ENCODE peak calls at places on chromosome 6, in five cellular contexts. H, K, U, F and V are unnamed samples.

GRCh38 chr6:71602385-71602949 is 283.9 kb upstream of the RIMS1 start:
- DNase-seq in H (no peak), U (no peak), K (no peak), F (no peak), V (no peak)

GRCh38 chr6:168495133-168495532 is 54.1 kb downstream of the SMOC2 start:
- DNase-seq in K (no peak), U (no peak), F (no peak), H (no peak), V (no peak)

GRCh38 chr6:162385980-162386379 is 341.6 kb downstream of the PRKN start:
- DNase-seq in F (no peak), K (no peak), H (no peak), U (no peak), V (no peak)

GRCh38 chr6:36838896-36839818 is at the start of gene CPNE5:
- DNase-seq in K (peak; percentile 68), F (no peak), U (no peak), H (no peak), V (no peak)

GRCh38 chr6:148682990-148683389 is 63.8 kb upstream of the UST start:
- DNase-seq in F (no peak), U (peak; percentile 91), K (no peak), H (no peak), V (no peak)

GRCh38 chr6:5941188-5941587 is 65.5 kb downstream of the NRN1 start:
- DNase-seq in F (no peak), K (no peak), U (no peak), H (no peak), V (no peak)

GRCh38 chr6:137258170-137258569 is 39.0 kb upstream of the IFNGR1 start:
- DNase-seq in F (no peak), H (no peak), U (peak; percentile 63), K (no peak), V (no peak)

GRCh38 chr6:44642870-44643522 is 255.5 kb downstream of the CDC5L start:
- DNase-seq in K (no peak), U (no peak), H (no peak), F (no peak), V (no peak)

GRCh38 chr6:130362128-130362527 is 3.7 kb upstream of the TMEM200A start:
- DNase-seq in K (peak; percentile 68), H (no peak), U (no peak), F (no peak), V (no peak)

GRCh38 chr6:43622541-43622940 is 6.5 kb downstream of the GTPBP2 start:
- DNase-seq in H (no peak), F (no peak), U (no peak), K (no peak), V (no peak)

GRCh38 chr6:111355156-111355555 is 127.9 kb downstream of the REV3L start:
- DNase-seq in U (no peak), K (no peak), F (no peak), H (no peak), V (no peak)

GRCh38 chr6:152146385-152146784 is 338.9 kb downstream of the ESR1 start:
- DNase-seq in H (no peak), K (no peak), F (no peak), U (no peak), V (no peak)

GRCh38 chr6:36247691-36248090 is 22.2 kb upstream of the PNPLA1 start:
- DNase-seq in H (no peak), U (no peak), K (no peak), F (no peak), V (no peak)

GRCh38 chr6:128246472-128246871 is 273.9 kb downstream of the PTPRK start:
- DNase-seq in F (no peak), H (no peak), U (no peak), K (no peak), V (no peak)

GRCh38 chr6:74603676-74604075 is 602.2 kb downstream of the COL12A1 start:
- DNase-seq in U (no peak), H (no peak), K (no peak), F (no peak), V (no peak)

GRCh38 chr6:82057846-82058554 is 189.5 kb downstream of the IBTK start:
- DNase-seq in F (no peak), K (no peak), H (no peak), U (no peak), V (no peak)

GRCh38 chr6:43910149-43910637 is 140.2 kb downstream of the VEGFA start:
- DNase-seq in H (no peak), F (no peak), U (no peak), K (no peak), V (no peak)

GRCh38 chr6:1892716-1893115 is 283.0 kb downstream of the FOXC1 start:
- DNase-seq in K (no peak), F (no peak), U (no peak), H (no peak), V (no peak)

GRCh38 chr6:1895721-1896120 is 286.0 kb downstream of the FOXC1 start:
- DNase-seq in H (no peak), K (no peak), F (no peak), U (no peak), V (no peak)

GRCh38 chr6:1893470-1894130 is 283.9 kb downstream of the FOXC1 start:
- DNase-seq in U (no peak), K (peak; percentile 69), H (no peak), F (no peak), V (no peak)

GRCh38 chr6:1896897-1897296 is 287.2 kb downstream of the FOXC1 start:
- DNase-seq in K (no peak), F (no peak), U (no peak), H (no peak), V (no peak)

DNA sequence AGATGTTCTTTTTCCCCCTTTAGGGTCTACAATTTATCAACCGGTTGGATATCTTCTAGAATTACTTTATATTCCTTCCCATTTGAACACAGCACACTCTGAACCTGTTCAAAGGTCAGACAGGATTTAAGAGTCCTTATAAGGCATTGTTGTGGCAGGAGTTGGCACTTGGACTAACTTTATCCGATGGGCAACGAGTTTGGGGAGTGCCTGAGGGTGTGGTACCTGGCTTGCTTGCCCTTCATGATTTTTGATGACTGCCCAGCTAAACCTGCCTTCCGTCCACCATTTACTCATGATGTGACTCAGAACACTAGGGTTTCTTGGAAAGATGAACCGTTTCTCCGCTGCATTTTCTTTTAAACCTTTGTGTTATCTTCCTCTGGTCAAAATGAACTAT is 285.2 kb downstream of the FOXC1 start:
- DNase-seq in F (no peak), U (no peak), K (no peak), H (peak; percentile 77), V (no peak)
- TF ChIP-seq POLR2AphosphoS5 in F (no peak), U (no peak), K (no peak), H (no peak), V (no peak)

GRCh38 chr6:14502551-14502950 is 385.0 kb downstream of the CD83 start:
- DNase-seq in F (no peak), H (no peak), K (no peak), U (no peak), V (no peak)
- TF ChIP-seq POLR2AphosphoS5 in F (no peak), H (no peak), K (no peak), U (no peak), V (no peak)

GRCh38 chr6:42200035-42200434 is 5.3 kb upstream of the GUCA1B start:
- DNase-seq in U (no peak), K (no peak), H (no peak), F (no peak), V (no peak)

GRCh38 chr6:42197574-42198362 is 3.0 kb upstream of the GUCA1B start:
- DNase-seq in H (peak; percentile 4), K (no peak), U (peak; percentile 63), F (no peak), V (no peak)

GRCh38 chr6:42203217-42203616 is 8.5 kb upstream of the GUCA1B start:
- DNase-seq in U (no peak), F (no peak), K (no peak), H (no peak), V (no peak)

GRCh38 chr6:42201382-42201781 is 6.6 kb upstream of the GUCA1B start:
- DNase-seq in U (no peak), F (no peak), K (no peak), H (no peak), V (no peak)

DNA sequence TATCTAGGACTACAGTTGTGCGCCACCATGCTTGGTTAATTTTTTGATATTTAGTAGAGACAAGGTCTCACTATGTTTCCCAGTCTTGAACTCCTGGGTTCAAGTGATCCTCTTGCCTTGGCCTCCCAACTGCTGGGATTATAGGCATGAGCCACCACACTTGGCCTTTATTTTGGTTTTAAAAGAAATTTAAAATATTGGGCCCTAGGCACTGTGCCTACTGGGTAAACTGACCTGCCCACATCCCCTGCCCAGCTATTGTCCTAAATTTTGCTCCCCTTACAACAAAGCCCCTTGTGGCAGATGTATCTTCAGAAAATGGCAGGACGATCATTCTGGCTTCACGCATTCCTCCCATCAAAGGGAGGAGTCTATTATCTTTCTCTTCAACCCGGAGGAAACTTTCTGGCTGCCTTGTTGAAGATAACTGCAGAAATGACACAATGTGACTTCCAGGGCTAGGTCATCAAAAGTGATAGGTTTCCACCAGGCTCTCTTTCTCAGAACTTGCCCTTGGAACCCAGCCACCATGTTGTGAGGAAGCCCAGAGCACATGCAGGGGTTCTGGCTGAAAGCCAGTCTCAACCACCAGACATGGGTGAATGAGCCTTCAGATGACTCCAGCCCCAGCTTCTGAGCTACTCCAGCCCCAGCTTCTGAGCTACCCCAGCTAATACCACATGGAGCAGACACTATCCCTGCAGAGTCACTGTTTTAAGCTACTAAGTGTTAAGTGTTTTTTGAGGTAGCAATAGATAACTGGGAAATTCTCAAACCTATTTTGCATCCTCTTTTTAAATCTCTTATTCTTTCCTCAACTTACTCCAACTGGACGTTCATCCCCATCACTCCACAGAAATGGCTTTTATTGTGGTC is 4.6 kb upstream of the GUCA1B start:
- DNase-seq in F (no peak), U (no peak), K (no peak), H (no peak), V (no peak)
- TF ChIP-seq POLR2AphosphoS5 in F (no peak), U (no peak), K (no peak), H (no peak), V (no peak)

GRCh38 chr6:135344526-135344925 is 153.0 kb downstream of the AHI1 start:
- DNase-seq in U (no peak), K (no peak), F (no peak), H (no peak), V (no peak)
- TF ChIP-seq POLR2AphosphoS5 in U (no peak), K (no peak), F (no peak), H (no peak), V (no peak)